ENCODE peak calls at places on chromosomes 7 and 10, in seven cellular contexts. T, C, W, Y, D, K and I are unnamed samples.

GRCh38 chr7:74707216-74707615 is 49.7 kb downstream of the GTF2I start:
- DNase-seq in T (no peak), C (no peak), W (no peak), Y (no peak), D (no peak), K (no peak), I (no peak)

GRCh38 chr7:63900394-63901203 is 98.0 kb upstream of the ZNF722 start:
- DNase-seq in T (no peak), C (no peak), W (peak; percentile 88), Y (no peak), D (no peak), K (peak; percentile 56), I (peak; percentile 10)

GRCh38 chr7:142854505-142855400 is at the start of gene EPHB6:
- DNase-seq in T (no peak), C (peak; percentile 15), W (peak; percentile 45), Y (peak; percentile 86), D (peak; percentile 87), K (peak; percentile 89), I (peak; percentile 62)

GRCh38 chr10:110629680-110630191 is 14.4 kb upstream of the RBM20 start:
- DNase-seq in T (no peak), C (peak; percentile 89), W (no peak), Y (no peak), D (no peak), K (no peak), I (no peak)

GRCh38 chr10:124728071-124728829 is 15.9 kb downstream of the FAM53B start:
- DNase-seq in T (no peak), C (peak; percentile 46), W (peak; percentile 38), Y (peak; percentile 34), D (no peak), K (no peak), I (peak; percentile 61)

GRCh38 chr7:4667776-4668509 is 14.2 kb upstream of the FOXK1 start:
- DNase-seq in T (no peak), C (peak; percentile 90), W (no peak), Y (no peak), D (no peak), K (no peak), I (no peak)

GRCh38 chr10:42428534-42428933 is 209.8 kb downstream of the ZNF33B start:
- DNase-seq in T (peak; percentile 6), C (no peak), W (no peak), Y (no peak), D (no peak), K (no peak), I (no peak)

GRCh38 chr7:27191081-27191715 is 6.2 kb upstream of the HOXA11 start:
- DNase-seq in T (no peak), C (no peak), W (no peak), Y (no peak), D (no peak), K (peak; percentile 10), I (no peak)

GRCh38 chr7:134513169-134513752 is 14.1 kb upstream of the AKR1B10 start:
- DNase-seq in T (no peak), C (peak; percentile 63), W (no peak), Y (peak; percentile 54), D (peak; percentile 50), K (peak; percentile 56), I (peak; percentile 58)

GRCh38 chr10:94320285-94320914 is 42.3 kb downstream of the NOC3L start:
- DNase-seq in T (peak; percentile 40), C (peak; percentile 52), W (peak; percentile 41), Y (peak; percentile 40), D (peak; percentile 47), K (peak; percentile 74), I (peak; percentile 70)

GRCh38 chr10:79220296-79220695 is 127.0 kb upstream of the PPIF start:
- DNase-seq in T (no peak), C (no peak), W (no peak), Y (no peak), D (no peak), K (no peak), I (no peak)

GRCh38 chr7:38310601-38311057 is 37.2 kb upstream of the TARP start:
- DNase-seq in T (no peak), C (no peak), W (no peak), Y (no peak), D (no peak), K (peak; percentile 31), I (no peak)

GRCh38 chr7:53604201-53604600 is 568.8 kb downstream of the POM121L12 start:
- DNase-seq in T (no peak), C (no peak), W (no peak), Y (no peak), D (no peak), K (no peak), I (no peak)

GRCh38 chr7:148894596-148894995 is 10.5 kb upstream of the EZH2 start:
- DNase-seq in T (no peak), C (no peak), W (no peak), Y (no peak), D (no peak), K (no peak), I (no peak)

GRCh38 chr7:150738092-150739044 is 1.1 kb downstream of the GIMAP5 start:
- DNase-seq in T (no peak), C (no peak), W (no peak), Y (no peak), D (no peak), K (no peak), I (no peak)

GRCh38 chr10:50637003-50637579 is 13.3 kb upstream of the SGMS1 start:
- DNase-seq in T (no peak), C (peak; percentile 30), W (no peak), Y (peak; percentile 67), D (peak; percentile 48), K (no peak), I (peak; percentile 39)

GRCh38 chr7:51009716-51010496 is 227.2 kb upstream of the GRB10 start:
- DNase-seq in T (peak; percentile 59), C (peak; percentile 28), W (no peak), Y (no peak), D (no peak), K (no peak), I (no peak)

GRCh38 chr10:25294032-25294926 is 119.5 kb downstream of the GPR158 start:
- DNase-seq in T (no peak), C (peak; percentile 8), W (no peak), Y (no peak), D (no peak), K (no peak), I (no peak)

GRCh38 chr7:122622682-122623081 is 76.2 kb downstream of the RNF133 start:
- DNase-seq in T (no peak), C (no peak), W (no peak), Y (no peak), D (no peak), K (no peak), I (no peak)

DNA sequence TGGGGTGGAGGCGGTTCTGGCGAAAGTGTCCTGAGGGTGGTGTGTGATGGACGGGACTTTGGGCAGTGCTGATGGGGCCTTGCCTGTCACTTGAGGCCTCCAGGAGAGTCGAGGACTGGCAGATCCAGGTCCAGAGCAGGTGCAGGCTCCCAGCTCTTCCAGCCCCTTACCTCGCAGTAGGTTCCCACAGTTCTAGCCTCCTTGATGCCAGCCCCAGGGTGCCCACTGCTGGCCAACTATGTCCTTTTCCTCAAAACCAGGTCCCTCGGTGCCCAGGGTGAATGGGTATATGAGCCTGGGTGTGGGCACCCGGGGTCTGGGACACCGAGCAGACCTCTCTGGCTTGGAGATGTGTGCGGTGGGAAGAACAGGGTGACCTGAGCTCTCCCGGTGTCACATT is 8.3 kb downstream of the FAM20C start:
- DNase-seq in T (no peak), C (no peak), W (no peak), Y (no peak), D (no peak), K (no peak), I (no peak)
- TF ChIP-seq CTCF in T (no peak), C (no peak), W (no peak), Y (no peak), D (no peak), K (no peak), I (no peak)

DNA sequence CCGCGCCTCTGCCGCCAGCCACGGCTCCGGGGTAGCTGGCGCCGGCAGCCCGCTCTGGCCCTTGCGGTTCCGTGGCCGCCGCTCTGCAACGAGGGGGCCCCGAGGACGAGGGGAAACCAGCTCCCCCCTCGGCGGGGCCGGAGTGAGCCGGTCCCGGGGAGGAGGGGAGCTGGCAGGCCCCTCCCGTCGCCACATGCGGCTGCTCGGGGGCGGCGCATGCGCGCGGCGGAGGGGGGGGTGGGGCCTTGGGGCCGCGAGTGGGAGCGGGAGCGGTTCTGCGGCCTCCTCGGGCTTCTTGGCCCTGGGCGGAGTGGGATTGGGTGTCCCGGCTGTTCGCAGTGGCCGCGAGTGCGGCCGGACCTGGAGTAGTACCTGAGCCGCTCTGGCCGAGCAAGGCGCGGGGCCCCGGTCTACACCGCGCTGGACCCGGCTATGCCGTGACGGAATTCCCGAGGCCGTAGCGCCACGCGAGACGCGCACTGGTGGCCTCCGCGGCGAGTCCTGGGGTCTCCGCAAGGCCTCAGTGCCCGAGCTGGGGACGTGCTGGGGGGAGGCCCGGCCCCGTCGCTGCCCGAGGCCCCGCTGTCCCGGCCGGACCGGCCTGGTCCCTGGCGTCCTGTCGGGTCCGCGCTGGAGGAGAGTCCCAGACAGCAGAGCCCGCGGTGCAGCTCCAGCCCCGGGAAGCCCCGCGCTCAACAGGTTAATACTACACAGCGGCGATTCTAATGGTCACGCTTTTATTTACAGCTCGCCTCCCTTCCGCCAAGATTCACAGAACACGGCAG is 483 bp upstream of the PAXIP1 start:
- DNase-seq in T (peak; percentile 2), C (peak; percentile 71), W (peak; percentile 86), Y (peak; percentile 99), D (peak; percentile 98), K (peak; percentile 83), I (peak; percentile 92)
- TF ChIP-seq CTCF in T (no peak), C (no peak), W (no peak), Y (no peak), D (no peak), K (no peak), I (no peak)

DNA sequence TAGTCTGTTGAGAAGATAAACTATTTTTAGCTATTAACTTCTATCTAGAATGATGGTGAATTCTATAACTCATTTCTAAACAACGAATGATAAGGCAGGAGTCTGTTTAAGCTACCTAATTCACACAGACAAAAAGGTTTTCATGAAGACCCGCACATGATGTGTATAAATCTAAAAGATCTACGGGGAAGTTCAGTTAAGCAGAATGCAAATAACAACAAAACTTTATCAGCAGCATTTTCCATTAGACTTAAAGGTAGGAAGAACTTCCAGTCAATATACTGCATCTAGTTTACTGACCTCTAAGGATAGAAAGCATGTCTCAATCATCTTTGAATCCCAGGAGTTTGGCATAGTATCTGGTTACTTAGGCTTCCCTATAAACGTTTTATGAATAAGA is 62.6 kb downstream of the CDK6 start:
- DNase-seq in T (no peak), C (no peak), W (no peak), Y (no peak), D (no peak), K (no peak), I (no peak)
- TF ChIP-seq CTCF in T (no peak), C (no peak), W (no peak), Y (no peak), D (no peak), K (no peak), I (no peak)

DNA sequence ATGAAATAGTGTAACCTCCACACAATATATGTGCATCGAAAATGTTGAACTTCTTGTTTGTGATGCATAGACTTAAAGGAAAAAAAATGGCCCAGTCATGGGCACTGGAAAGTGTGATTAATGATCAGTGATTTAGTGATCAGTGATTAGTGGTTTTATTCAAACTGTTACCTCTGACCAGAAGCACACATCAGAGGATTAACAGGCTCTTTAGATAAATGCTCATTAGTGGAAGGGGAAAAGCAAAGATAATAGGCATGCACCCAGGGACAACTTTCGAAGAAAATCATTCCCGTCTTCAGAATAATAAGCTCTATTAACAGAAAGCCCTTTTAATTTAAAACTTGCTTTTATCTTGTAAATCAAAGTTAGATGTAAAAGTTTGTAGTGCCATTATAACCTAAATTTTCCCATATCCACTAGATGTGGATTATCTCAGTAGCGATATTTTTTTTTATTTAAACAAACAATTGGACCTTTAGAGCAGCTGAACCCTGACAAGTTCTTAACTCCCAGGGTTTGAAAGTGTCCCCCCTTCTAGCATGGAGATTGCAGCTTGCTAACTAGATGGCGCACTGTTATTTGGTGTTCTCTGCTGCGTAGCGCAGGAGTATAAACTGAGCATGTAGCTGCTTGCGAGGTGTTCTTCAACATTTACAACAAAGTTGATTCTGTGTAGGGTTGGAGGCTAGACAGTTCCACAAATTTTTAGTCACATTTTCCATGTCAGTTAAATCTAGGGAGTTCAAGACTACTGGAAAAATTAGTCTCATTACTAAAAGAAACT is at the start of gene CREB5:
- DNase-seq in T (no peak), C (peak; percentile 42), W (no peak), Y (peak; percentile 34), D (peak; percentile 23), K (no peak), I (peak; percentile 55)
- TF ChIP-seq CTCF in T (no peak), C (peak; percentile 14), W (no peak), Y (peak; percentile 41), D (peak; percentile 64), K (no peak), I (peak; percentile 27)